ENCODE peak calls at places on chromosomes 12 and 14, in four cellular contexts. L is astrocyte of the spinal cord, V is heart right ventricle, B is A549. O is an unnamed sample.
A peak's percentile ranks its signal among the peaks of the same experiment; 100 is the strongest.

GRCh38 chr14:104966261-104967143 is 11.7 kb downstream of the AHNAK2 start:
- DNase-seq in V (no peak), L (no peak), B (no peak), O (no peak)

GRCh38 chr12:58711968-58712367 is 208.3 kb downstream of the LRIG3 start:
- DNase-seq in B (no peak), V (no peak), L (peak; percentile 78), O (peak; percentile 52)

GRCh38 chr12:55654506-55655224 is 18.0 kb downstream of the OR10P1 start:
- DNase-seq in V (no peak), L (no peak), B (no peak), O (no peak)

GRCh38 chr12:23139026-23139425 is 514.1 kb downstream of the ETNK1 start:
- DNase-seq in L (peak; percentile 27), B (no peak), V (no peak), O (no peak)

GRCh38 chr14:51547260-51547659 is 104.5 kb upstream of the FRMD6 start:
- DNase-seq in B (peak; percentile 55), L (peak; percentile 100), V (no peak), O (peak; percentile 97)

GRCh38 chr12:9331218-9331626 is 123.0 kb upstream of the PZP start:
- DNase-seq in V (peak; percentile 74), B (peak; percentile 35), L (peak; percentile 58), O (no peak)

GRCh38 chr12:16112626-16113560 is 164.6 kb downstream of the SLC15A5 start:
- DNase-seq in B (no peak), L (no peak), V (no peak), O (no peak)

GRCh38 chr12:14394317-14395058 is 29.0 kb downstream of the ATF7IP start:
- DNase-seq in L (peak; percentile 93), V (no peak), B (peak; percentile 57), O (no peak)

GRCh38 chr14:101843038-101843437 is 81.5 kb downstream of the PPP2R5C start:
- DNase-seq in B (no peak), V (no peak), L (no peak), O (no peak)

GRCh38 chr14:72745991-72746980 is 147.6 kb downstream of the DPF3 start:
- DNase-seq in B (no peak), V (no peak), L (peak; percentile 77), O (peak; percentile 60)

GRCh38 chr12:127230843-127231260 is 1036.1 kb upstream of the TMEM132C start:
- DNase-seq in L (peak; percentile 94), V (no peak), B (no peak), O (peak; percentile 96)

GRCh38 chr14:26163761-26164160 is 434.1 kb downstream of the NOVA1 start:
- DNase-seq in V (no peak), B (no peak), L (peak; percentile 36), O (no peak)

GRCh38 chr12:117491711-117492110 is 130.3 kb upstream of the NOS1 start:
- DNase-seq in L (no peak), B (no peak), V (no peak), O (no peak)

GRCh38 chr12:51868821-51869489 is 18.9 kb upstream of the ANKRD33 start:
- DNase-seq in V (no peak), B (no peak), L (no peak), O (no peak)

GRCh38 chr12:51867796-51868428 is 19.4 kb upstream of the FIGNL2 start:
- DNase-seq in B (no peak), L (no peak), V (no peak), O (no peak)

GRCh38 chr12:51869931-51870330 is 18.0 kb upstream of the ANKRD33 start:
- DNase-seq in V (no peak), B (no peak), L (no peak), O (no peak)

GRCh38 chr12:51871126-51871525 is 16.8 kb upstream of the ANKRD33 start:
- DNase-seq in L (no peak), V (no peak), B (no peak), O (no peak)

DNA sequence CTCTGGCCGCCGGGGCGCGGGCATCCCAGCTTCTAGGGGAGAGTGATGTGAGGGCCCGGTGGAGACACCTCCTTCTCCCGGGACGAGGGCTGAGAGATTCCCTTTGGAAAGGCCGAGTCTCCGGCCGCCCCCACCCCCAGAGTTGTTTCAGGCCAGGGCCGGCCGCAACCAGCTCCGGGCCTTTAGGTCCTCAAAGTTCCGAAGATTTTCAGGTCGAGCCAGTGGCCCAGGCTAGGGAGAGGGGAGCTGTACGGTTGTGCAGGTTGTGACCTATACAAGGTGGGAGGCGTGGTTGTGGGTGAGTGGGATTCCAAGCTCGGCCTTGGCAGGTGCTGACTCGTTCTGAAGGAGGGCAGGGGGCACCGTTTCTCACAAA is 18.4 kb upstream of the ANKRD33 start:
- DNase-seq in V (no peak), L (no peak), B (no peak), O (no peak)
- H3K4me3 ChIP-seq in V (peak overlapping the region; percentile 63), L (peak overlapping the region; percentile 42), B (no peak overlapping the region), O (peak overlapping the region; percentile 48)

DNA sequence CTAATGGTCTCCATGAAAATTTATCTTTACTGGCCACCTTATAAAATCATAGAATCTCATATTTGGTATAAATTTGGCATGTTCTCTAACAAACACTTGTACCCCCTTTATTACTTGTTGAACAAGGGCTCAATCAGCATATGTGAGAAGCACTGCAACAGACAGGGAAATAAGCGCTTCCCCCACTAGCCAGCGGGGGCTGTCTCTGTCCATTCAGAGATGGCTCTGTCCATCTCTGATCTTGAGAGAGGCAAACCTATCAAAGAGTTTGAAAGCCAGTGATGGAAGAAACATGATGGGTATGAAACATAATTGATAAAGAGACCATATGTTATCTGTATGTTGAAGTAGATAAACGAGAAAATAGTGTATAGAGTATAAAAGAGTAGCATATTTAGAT is 326.8 kb downstream of the PDZRN4 start:
- DNase-seq in L (no peak), B (no peak), V (no peak), O (no peak)
- TF ChIP-seq CTCF in L (peak; percentile 36), B (no peak), V (no peak), O (no peak)

GRCh38 chr14:82398313-82398712 is 864.7 kb upstream of the SEL1L start:
- DNase-seq in B (no peak), L (no peak), V (no peak), O (no peak)
- H3K4me3 ChIP-seq in B (no peak overlapping the region), L (no peak overlapping the region), V (no peak overlapping the region), O (no peak overlapping the region)

GRCh38 chr14:75800792-75801191 is 139.7 kb downstream of the TTLL5 start:
- DNase-seq in B (no peak), V (no peak), L (no peak), O (no peak)
- TF ChIP-seq CTCF in B (no peak), V (no peak), L (peak; percentile 1), O (no peak)

O was measured in AG09309.